ENCODE peak calls at places on chromosomes 1 and 21, in five cellular contexts. Z, Y, O, M and L are unnamed samples.
A peak's percentile ranks its signal among the peaks of the same experiment; 100 is the strongest.

GRCh38 chr1:193767891-193768290 is 581.5 kb upstream of the B3GALT2 start:
- DNase-seq in Z (no peak), Y (no peak), O (peak; percentile 59), M (no peak), L (no peak)

GRCh38 chr1:179709841-179710329 is 33.2 kb upstream of the FAM163A start:
- DNase-seq in Z (peak; percentile 72), Y (no peak), O (no peak), M (peak; percentile 66), L (no peak)

GRCh38 chr21:31760931-31761330 is 29.0 kb upstream of the SCAF4 start:
- DNase-seq in Z (no peak), Y (no peak), O (no peak), M (no peak), L (no peak)

GRCh38 chr1:31335007-31335406 is 37.9 kb downstream of the FABP3 start:
- DNase-seq in Z (peak; percentile 46), Y (no peak), O (peak; percentile 8), M (peak; percentile 51), L (peak; percentile 35)

GRCh38 chr1:22105611-22106207 is 37.2 kb downstream of the WNT4 start:
- DNase-seq in Z (peak; percentile 69), Y (peak; percentile 20), O (no peak), M (peak; percentile 46), L (peak; percentile 48)

GRCh38 chr1:165644064-165644735 is 13.2 kb downstream of the MGST3 start:
- DNase-seq in Z (peak; percentile 31), Y (peak; percentile 31), O (no peak), M (no peak), L (no peak)

GRCh38 chr1:31830511-31830910 is 14.7 kb upstream of the SPOCD1 start:
- DNase-seq in Z (no peak), Y (no peak), O (no peak), M (no peak), L (no peak)

GRCh38 chr21:21806711-21807597 is 808.7 kb downstream of the NCAM2 start:
- DNase-seq in Z (no peak), Y (no peak), O (no peak), M (no peak), L (no peak)

GRCh38 chr21:42234464-42235241 is 15.7 kb downstream of the ABCG1 start:
- DNase-seq in Z (peak; percentile 45), Y (no peak), O (peak; percentile 74), M (peak; percentile 96), L (peak; percentile 76)

GRCh38 chr1:229862017-229862774 is 204.8 kb upstream of the GALNT2 start:
- DNase-seq in Z (no peak), Y (no peak), O (no peak), M (no peak), L (no peak)

GRCh38 chr1:19861034-19861433 is 21.2 kb upstream of the OTUD3 start:
- DNase-seq in Z (peak; percentile 19), Y (no peak), O (no peak), M (no peak), L (no peak)

GRCh38 chr1:201020647-201021332 is 2.7 kb downstream of the KIF21B start:
- DNase-seq in Z (no peak), Y (no peak), O (peak; percentile 100), M (peak; percentile 62), L (no peak)

GRCh38 chr1:200274121-200274520 is 135.7 kb downstream of the ZNF281 start:
- DNase-seq in Z (no peak), Y (no peak), O (no peak), M (no peak), L (no peak)

GRCh38 chr21:45441431-45442255 is 36.7 kb downstream of the COL18A1 start:
- DNase-seq in Z (no peak), Y (no peak), O (no peak), M (no peak), L (no peak)

GRCh38 chr1:190176776-190177175 is 300.9 kb downstream of the BRINP3 start:
- DNase-seq in Z (peak; percentile 73), Y (no peak), O (no peak), M (no peak), L (no peak)

GRCh38 chr1:22208265-22208972 is 65.5 kb upstream of the WNT4 start:
- DNase-seq in Z (no peak), Y (no peak), O (peak; percentile 77), M (no peak), L (no peak)

GRCh38 chr1:25519624-25520023 is 23.8 kb upstream of the LDLRAP1 start:
- DNase-seq in Z (peak; percentile 84), Y (no peak), O (no peak), M (no peak), L (no peak)

GRCh38 chr1:89615676-89616598 is 17.0 kb upstream of the LRRC8C start:
- DNase-seq in Z (no peak), Y (peak; percentile 43), O (peak; percentile 38), M (peak; percentile 30), L (no peak)

GRCh38 chr1:32249831-32250525 is 1.1 kb upstream of the LCK start:
- DNase-seq in Z (peak; percentile 46), Y (peak; percentile 69), O (no peak), M (peak; percentile 97), L (peak; percentile 86)

GRCh38 chr1:119740261-119740660 is 28.4 kb downstream of the HMGCS2 start:
- DNase-seq in Z (no peak), Y (no peak), O (no peak), M (no peak), L (no peak)

GRCh38 chr1:101240041-101240430 is 3.2 kb downstream of the S1PR1 start:
- DNase-seq in Z (no peak), Y (no peak), O (no peak), M (no peak), L (no peak)

GRCh38 chr1:57204091-57204490 is 219.8 kb downstream of the DAB1 start:
- DNase-seq in Z (no peak), Y (no peak), O (no peak), M (no peak), L (peak; percentile 21)

GRCh38 chr1:228902781-228903572 is 167.7 kb downstream of the RHOU start:
- DNase-seq in Z (peak; percentile 99), Y (peak; percentile 64), O (no peak), M (no peak), L (no peak)

GRCh38 chr1:54204199-54204598 is 4.2 kb downstream of the MRPL37 start:
- DNase-seq in Z (no peak), Y (no peak), O (no peak), M (no peak), L (no peak)

GRCh38 chr1:87240661-87241285 is 87.9 kb upstream of the LMO4 start:
- DNase-seq in Z (no peak), Y (no peak), O (no peak), M (no peak), L (no peak)

GRCh38 chr1:207861442-207862177 is 49.3 kb downstream of the CD34 start:
- DNase-seq in Z (no peak), Y (no peak), O (no peak), M (no peak), L (no peak)

GRCh38 chr1:114700026-114700600 is 4.8 kb upstream of the AMPD1 start:
- DNase-seq in Z (no peak), Y (no peak), O (no peak), M (no peak), L (no peak)

GRCh38 chr21:46572850-46573249 is 32.0 kb downstream of the S100B start:
- DNase-seq in Z (no peak), Y (no peak), O (no peak), M (no peak), L (no peak)

GRCh38 chr21:45982758-45983731 is 1.5 kb downstream of the COL6A1 start:
- DNase-seq in Z (no peak), Y (no peak), O (peak; percentile 38), M (no peak), L (no peak)

GRCh38 chr1:115092214-115092613 is 2.9 kb upstream of the TSPAN2 start:
- DNase-seq in Z (no peak), Y (no peak), O (no peak), M (no peak), L (no peak)

GRCh38 chr21:31343680-31344480 is at the start of gene TIAM1:
- DNase-seq in Z (peak; percentile 66), Y (peak; percentile 69), O (no peak), M (no peak), L (no peak)

GRCh38 chr1:232211149-232211548 is 418.8 kb downstream of the SIPA1L2 start:
- DNase-seq in Z (no peak), Y (no peak), O (peak; percentile 69), M (no peak), L (no peak)
- TF ChIP-seq CTCF in Z (no peak), Y (peak; percentile 43), O (peak; percentile 94), M (peak; percentile 24), L (no peak)

DNA sequence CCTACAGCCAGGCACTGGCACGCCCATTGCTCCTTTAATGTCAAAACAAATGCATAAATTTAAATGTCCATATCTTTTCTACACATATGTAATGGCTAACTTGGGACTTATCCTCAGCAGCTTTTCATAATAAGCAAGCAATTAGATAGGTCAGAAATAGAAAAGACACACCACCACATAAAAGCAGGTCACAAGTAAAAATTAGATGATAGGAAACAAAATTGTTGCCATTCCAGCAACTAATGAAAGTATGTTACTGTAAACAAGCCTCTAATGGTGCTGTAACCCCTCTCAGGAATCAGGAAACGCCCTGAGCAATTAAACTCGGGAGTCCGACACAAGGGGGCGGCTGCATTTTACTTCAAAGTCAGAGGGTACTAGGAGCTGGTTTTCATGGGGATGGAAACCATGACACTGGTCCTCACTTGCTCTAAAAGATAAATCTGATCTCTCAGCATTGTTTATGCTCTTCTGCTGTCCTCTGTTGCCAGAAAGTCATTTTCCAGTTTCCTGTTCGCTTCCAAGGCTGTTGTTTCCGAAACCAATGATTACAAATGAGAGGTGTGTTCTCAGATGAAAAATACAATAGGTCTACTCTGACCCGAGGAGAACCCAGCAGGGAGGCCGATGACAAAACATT is 93.4 kb downstream of the TGFBR3 start:
- DNase-seq in Z (no peak), Y (no peak), O (no peak), M (no peak), L (no peak)
- TF ChIP-seq CTCF in Z (no peak), Y (peak; percentile 36), O (no peak), M (no peak), L (no peak)

GRCh38 chr21:38800046-38800758 is 5.5 kb upstream of the ETS2 start:
- DNase-seq in Z (no peak), Y (no peak), O (no peak), M (no peak), L (no peak)

GRCh38 chr21:38798081-38798480 is 7.6 kb upstream of the ETS2 start:
- DNase-seq in Z (no peak), Y (no peak), O (no peak), M (no peak), L (no peak)

GRCh38 chr21:38796426-38796825 is 9.3 kb upstream of the ETS2 start:
- DNase-seq in Z (peak; percentile 56), Y (no peak), O (no peak), M (no peak), L (no peak)

GRCh38 chr21:38797470-38797869 is 8.3 kb upstream of the ETS2 start:
- DNase-seq in Z (no peak), Y (no peak), O (no peak), M (no peak), L (no peak)

GRCh38 chr21:38798481-38798882 is 7.2 kb upstream of the ETS2 start:
- DNase-seq in Z (no peak), Y (peak; percentile 89), O (no peak), M (no peak), L (no peak)
- TF ChIP-seq CTCF in Z (no peak), Y (peak; percentile 48), O (no peak), M (no peak), L (no peak)

DNA sequence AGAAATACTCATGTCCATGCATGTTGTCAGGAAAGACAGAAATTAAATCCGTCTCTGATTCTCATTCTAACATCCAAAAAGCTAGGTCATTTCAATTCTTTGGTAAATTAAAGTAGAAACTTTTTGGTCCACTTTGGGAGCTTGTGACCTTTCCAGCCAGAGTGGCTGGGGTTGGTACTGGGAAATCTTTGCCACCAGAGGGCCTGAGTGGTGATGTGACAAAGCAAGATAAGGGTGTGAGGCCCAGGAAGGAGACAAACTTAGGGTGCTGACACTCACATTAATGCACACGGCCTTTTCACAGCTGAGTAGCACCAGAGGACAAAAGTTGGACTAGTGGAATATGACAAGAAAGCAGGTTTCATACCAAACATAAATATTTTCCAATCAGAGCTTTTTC is 144.3 kb downstream of the DNM3 start:
- DNase-seq in Z (no peak), Y (no peak), O (peak; percentile 40), M (no peak), L (no peak)
- TF ChIP-seq CTCF in Z (peak; percentile 18), Y (peak; percentile 39), O (peak; percentile 53), M (peak; percentile 33), L (no peak)